ENCODE peak calls at places on chromosomes 11 and 22, in six cellular contexts. V, Q, F, T, B and G are unnamed samples.
A peak's percentile ranks its signal among the peaks of the same experiment; 100 is the strongest.

GRCh38 chr11:285021-285893 is 3.7 kb upstream of the PGGHG start:
- DNase-seq in F (no peak), V (no peak), Q (no peak), B (no peak), T (no peak), G (no peak)

GRCh38 chr11:66069715-66070603 is at the start of gene PACS1:
- DNase-seq in V (peak; percentile 70), T (peak; percentile 77), B (peak; percentile 25), F (peak; percentile 69), Q (no peak), G (peak; percentile 74)

GRCh38 chr11:12629601-12630313 is 44.5 kb upstream of the TEAD1 start:
- DNase-seq in B (no peak), T (no peak), Q (no peak), V (no peak), F (no peak), G (no peak)

GRCh38 chr11:1924646-1925372 is 5.3 kb downstream of the TNNT3 start:
- DNase-seq in Q (no peak), V (no peak), F (no peak), T (no peak), B (no peak), G (no peak)

GRCh38 chr11:123304828-123305530 is 109.9 kb upstream of the CLMP start:
- DNase-seq in T (no peak), Q (no peak), B (no peak), V (no peak), F (no peak), G (no peak)

GRCh38 chr22:22519591-22519990 is 479 bp downstream of the ZNF280A start:
- DNase-seq in Q (no peak), B (peak; percentile 48), T (peak; percentile 99), V (peak; percentile 25), F (no peak), G (no peak)

GRCh38 chr22:41613456-41613855 is 7.4 kb downstream of the DESI1 start:
- DNase-seq in T (no peak), V (no peak), F (no peak), Q (no peak), B (peak; percentile 41), G (no peak)

GRCh38 chr22:50304528-50305392 is 2.7 kb downstream of the PLXNB2 start:
- DNase-seq in T (peak; percentile 55), F (no peak), Q (no peak), V (peak; percentile 45), B (no peak), G (peak; percentile 83)

GRCh38 chr11:107271425-107271824 is 186.2 kb downstream of the CWF19L2 start:
- DNase-seq in F (no peak), V (no peak), T (no peak), Q (no peak), B (no peak), G (no peak)

GRCh38 chr22:37514526-37515051 is 4.6 kb downstream of the CARD10 start:
- DNase-seq in T (no peak), Q (no peak), V (no peak), F (no peak), B (no peak), G (no peak)

GRCh38 chr11:57116654-57117053 is 65.1 kb upstream of the LRRC55 start:
- DNase-seq in B (peak; percentile 25), T (peak; percentile 78), V (peak; percentile 54), Q (no peak), F (peak; percentile 57), G (peak; percentile 60)

GRCh38 chr11:14193644-14194043 is 165.3 kb downstream of the RRAS2 start:
- DNase-seq in Q (no peak), T (no peak), V (no peak), F (no peak), B (no peak), G (no peak)

GRCh38 chr11:30435488-30435887 is 112.6 kb downstream of the ARL14EP start:
- DNase-seq in V (no peak), Q (no peak), F (no peak), B (no peak), T (no peak), G (no peak)

GRCh38 chr11:114265084-114265878 is 30.9 kb upstream of the NNMT start:
- DNase-seq in B (no peak), V (no peak), Q (no peak), F (no peak), T (no peak), G (no peak)

GRCh38 chr22:44456661-44457412 is 41.2 kb downstream of the RTL6 start:
- DNase-seq in B (no peak), T (no peak), Q (no peak), V (no peak), F (no peak), G (no peak)

GRCh38 chr11:8091671-8092070 is 10.7 kb downstream of the TUB start:
- DNase-seq in V (no peak), Q (no peak), T (no peak), B (no peak), F (no peak), G (no peak)

GRCh38 chr22:17774206-17774927 is at the start of gene BID:
- DNase-seq in B (no peak), T (peak; percentile 71), Q (no peak), F (peak; percentile 22), V (no peak), G (peak; percentile 74)

GRCh38 chr11:28525636-28526405 is 417.6 kb downstream of the METTL15 start:
- DNase-seq in V (no peak), T (no peak), F (no peak), B (no peak), Q (no peak), G (no peak)

GRCh38 chr11:28528217-28528616 is 420.0 kb downstream of the METTL15 start:
- DNase-seq in T (no peak), V (no peak), F (no peak), Q (no peak), B (no peak), G (no peak)

GRCh38 chr11:28529046-28529445 is 420.9 kb downstream of the METTL15 start:
- DNase-seq in Q (no peak), F (no peak), V (no peak), B (no peak), T (no peak), G (no peak)

GRCh38 chr11:28524098-28524497 is 415.9 kb downstream of the METTL15 start:
- DNase-seq in F (no peak), V (no peak), Q (no peak), T (no peak), B (no peak), G (no peak)

DNA sequence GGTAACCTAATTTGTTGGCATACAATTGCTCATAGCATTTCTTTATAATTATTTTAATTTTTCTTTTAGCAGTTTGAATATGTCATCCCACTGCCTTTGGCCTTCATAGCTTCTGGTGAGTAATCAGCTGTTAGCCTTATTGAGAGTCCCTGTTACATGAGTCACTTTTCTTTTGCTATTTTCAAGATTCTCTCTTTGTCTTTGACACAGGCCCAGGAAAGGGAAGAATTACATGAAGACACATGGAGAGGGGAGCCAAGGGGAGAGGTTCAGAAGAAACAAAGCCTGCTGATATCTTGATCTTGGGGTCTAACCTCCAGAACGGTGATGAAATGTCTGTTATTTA is 418.2 kb downstream of the METTL15 start:
- DNase-seq in B (no peak), Q (no peak), T (no peak), V (peak; percentile 40), F (no peak), G (peak; percentile 1)
- TF ChIP-seq MYC in B (no peak), Q (no peak), T (no peak), V (no peak), F (no peak), G (no peak)

GRCh38 chr22:25038239-25038638 is 85.7 kb downstream of the KIAA1671 start:
- DNase-seq in V (no peak), T (no peak), B (no peak), F (no peak), Q (no peak), G (no peak)

GRCh38 chr22:25038771-25039170 is 86.3 kb downstream of the KIAA1671 start:
- DNase-seq in B (no peak), Q (no peak), F (no peak), V (no peak), T (no peak), G (no peak)

GRCh38 chr22:25035715-25036114 is 83.2 kb downstream of the KIAA1671 start:
- DNase-seq in F (no peak), Q (no peak), V (no peak), T (no peak), B (no peak), G (no peak)

GRCh38 chr22:25039255-25039654 is 86.7 kb downstream of the KIAA1671 start:
- DNase-seq in F (no peak), T (no peak), B (no peak), Q (no peak), V (no peak), G (no peak)

GRCh38 chr22:25039754-25040153 is 87.2 kb downstream of the KIAA1671 start:
- DNase-seq in Q (no peak), F (no peak), B (no peak), T (no peak), V (no peak), G (no peak)
- TF ChIP-seq MYC in Q (no peak), F (no peak), B (no peak), T (no peak), V (no peak), G (no peak)

DNA sequence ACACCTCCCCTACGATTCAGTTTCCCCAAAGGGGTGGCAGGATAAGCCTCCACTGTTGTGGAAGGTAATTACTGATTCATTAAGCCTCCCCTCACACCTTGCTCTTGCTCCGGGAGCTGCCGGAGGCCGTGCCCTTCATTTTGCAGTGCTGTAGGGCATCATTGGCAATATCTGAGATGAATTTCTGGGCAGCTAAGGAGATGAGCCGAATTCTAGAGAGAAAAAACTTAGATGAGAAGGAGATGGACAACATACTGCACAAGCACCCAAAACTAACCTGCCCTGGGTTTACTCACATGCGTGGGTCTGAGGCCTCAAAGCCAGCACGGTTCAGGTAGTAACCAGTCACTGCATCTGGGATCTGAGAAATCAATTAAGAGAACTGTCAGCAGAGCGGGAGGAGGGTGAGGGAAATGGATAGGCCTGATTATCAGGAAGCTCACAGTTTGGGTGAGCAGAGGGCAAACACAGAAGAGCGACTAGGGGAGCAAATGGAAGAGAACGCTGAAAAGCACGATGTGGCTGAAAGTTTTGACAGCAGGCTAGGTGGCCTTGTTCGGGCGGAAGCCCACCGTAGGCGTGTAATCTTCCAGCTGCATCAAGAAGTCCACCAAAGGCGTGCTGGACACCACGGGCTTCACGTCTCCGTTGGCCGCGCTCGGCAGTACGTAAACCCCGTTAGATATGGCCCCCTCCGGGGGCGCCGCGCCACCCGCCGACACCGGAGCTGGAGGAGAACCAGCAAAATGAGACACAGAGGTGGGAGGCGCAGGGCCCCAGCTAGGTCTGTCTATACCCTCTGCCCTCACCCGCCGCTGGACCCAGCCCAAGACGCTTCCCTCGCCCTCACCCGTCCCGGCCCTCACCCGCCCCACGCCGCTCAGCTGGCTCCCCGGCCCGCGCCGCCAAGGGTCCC is 666 bp downstream of the TAF10 start:
- DNase-seq in B (no peak), F (peak; percentile 44), T (peak; percentile 45), V (no peak), Q (no peak), G (peak; percentile 50)
- TF ChIP-seq MYC in B (no peak), F (no peak), T (peak; percentile 89), V (no peak), Q (no peak), G (no peak)

DNA sequence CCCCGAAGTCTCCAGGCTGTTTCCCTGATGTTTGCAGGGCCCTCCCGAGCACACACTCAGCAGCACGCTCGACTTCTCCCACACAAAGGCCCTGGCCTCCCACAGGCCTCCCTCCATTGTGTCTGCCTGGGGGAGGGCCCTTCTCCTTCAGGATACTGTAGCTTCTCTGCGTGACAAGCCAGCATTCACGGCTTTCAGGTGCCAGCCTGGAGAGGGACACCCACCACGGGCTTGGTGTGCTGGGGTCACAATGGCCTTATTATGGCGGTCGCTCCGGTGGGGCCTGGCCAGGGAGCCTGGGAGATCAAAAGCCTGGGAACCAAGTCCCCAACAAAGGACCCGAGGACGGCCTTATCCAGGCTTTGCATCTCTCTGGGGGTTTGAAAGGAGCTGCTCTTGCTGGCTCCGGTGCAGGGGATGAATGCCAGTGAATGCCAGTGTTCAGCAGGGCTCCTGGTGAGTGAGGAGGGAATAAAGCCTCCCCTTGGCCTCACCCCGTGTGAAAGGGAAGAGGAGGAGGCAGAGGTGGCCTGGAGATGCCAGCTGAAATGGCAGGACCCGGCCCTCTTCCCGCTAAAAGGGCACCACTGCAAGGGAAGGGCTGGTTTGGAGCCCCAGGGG is 55.0 kb downstream of the TRAF6 start:
- DNase-seq in V (no peak), Q (no peak), F (no peak), B (no peak), T (no peak), G (peak; percentile 44)
- TF ChIP-seq MYC in V (no peak), Q (no peak), F (no peak), B (no peak), T (no peak), G (no peak)